ENCODE peak calls at places on chromosomes 13 and 19, in five cellular contexts. H is stimulated activated CD8-positive, alpha-beta memory T cell treated with anti-CD3 and anti-CD28 coated beads, Interleukin-12 subunit alpha, Interleukin-12 subunit beta, amount 100 ng/mL, for 1 hour; Q is iPS-NIHi11; W is cardiac muscle cell; N is upper lobe of left lung. S is an unnamed sample.
A peak's percentile ranks its signal among the peaks of the same experiment; 100 is the strongest.

GRCh38 chr19:53808710-53809125 is 15.4 kb downstream of the NLRP12 start:
- DNase-seq in N (no peak), H (no peak), Q (peak; percentile 40), W (peak; percentile 55), S (peak; percentile 45)

GRCh38 chr19:31597616-31598015 is 248.4 kb upstream of the TSHZ3 start:
- DNase-seq in W (no peak), N (no peak), Q (no peak), H (no peak), S (no peak)

GRCh38 chr13:43348397-43348796 is 325.0 kb downstream of the DNAJC15 start:
- DNase-seq in W (no peak), N (no peak), H (no peak), Q (no peak), S (no peak)

GRCh38 chr19:55536951-55537740 is at the start of gene SBK2:
- DNase-seq in N (no peak), H (no peak), W (peak; percentile 87), Q (peak; percentile 95), S (no peak)

GRCh38 chr13:29140277-29140676 is 320.1 kb downstream of the MTUS2 start:
- DNase-seq in Q (peak; percentile 23), N (no peak), W (peak; percentile 53), H (no peak), S (no peak)

GRCh38 chr13:60798503-60798902 is 401.5 kb downstream of the TDRD3 start:
- DNase-seq in Q (no peak), H (no peak), N (no peak), W (no peak), S (no peak)

GRCh38 chr19:39497850-39498261 is 891 bp upstream of the DLL3 start:
- DNase-seq in Q (peak; percentile 81), H (no peak), N (no peak), W (peak; percentile 77), S (no peak)

GRCh38 chr19:2054763-2055162 is 3.7 kb upstream of the MKNK2 start:
- DNase-seq in H (no peak), W (no peak), Q (no peak), N (no peak), S (no peak)

GRCh38 chr13:75635101-75635620 is 969 bp upstream of the LMO7 start:
- DNase-seq in Q (no peak), N (no peak), W (no peak), H (no peak), S (no peak)